ENCODE peak calls at places on chromosomes 6 and 20, in seven cellular contexts. One of them, this sample, is unnamed.
A peak's percentile ranks its signal among the peaks of the same experiment; 100 is the strongest.

GRCh38 chr20:35840403-35840802 is 68.6 kb downstream of the PHF20 start:
- DNase-seq in uterus: no peak
- DNase-seq in colonic mucosa: no peak
- DNase-seq in CD4-positive, CD25-positive, alpha-beta regulatory T cell: peak; percentile 19
- DNase-seq in psoas muscle: no peak
- DNase-seq in left ventricle myocardium inferior: no peak
- DNase-seq in fibroblast of lung: no peak
- DNase-seq in this sample: no peak

GRCh38 chr6:113351183-113351834 is 505.8 kb upstream of the MARCKS start:
- DNase-seq in uterus: no peak
- DNase-seq in colonic mucosa: no peak
- DNase-seq in CD4-positive, CD25-positive, alpha-beta regulatory T cell: no peak
- DNase-seq in psoas muscle: no peak
- DNase-seq in left ventricle myocardium inferior: no peak
- DNase-seq in fibroblast of lung: peak; percentile 92
- DNase-seq in this sample: no peak

GRCh38 chr6:395432-396125 is 4.0 kb downstream of the IRF4 start:
- DNase-seq in uterus: no peak
- DNase-seq in colonic mucosa: no peak
- DNase-seq in CD4-positive, CD25-positive, alpha-beta regulatory T cell: no peak
- DNase-seq in psoas muscle: no peak
- DNase-seq in left ventricle myocardium inferior: no peak
- DNase-seq in fibroblast of lung: no peak
- DNase-seq in this sample: no peak

GRCh38 chr6:13427838-13428527 is 59.4 kb downstream of the GFOD1 start:
- DNase-seq in uterus: no peak
- DNase-seq in colonic mucosa: no peak
- DNase-seq in CD4-positive, CD25-positive, alpha-beta regulatory T cell: peak; percentile 64
- DNase-seq in psoas muscle: no peak
- DNase-seq in left ventricle myocardium inferior: no peak
- DNase-seq in fibroblast of lung: no peak
- DNase-seq in this sample: no peak

GRCh38 chr6:89433637-89434499 is 916 bp downstream of the ANKRD6 start:
- DNase-seq in uterus: peak; percentile 23
- DNase-seq in colonic mucosa: peak; percentile 19
- DNase-seq in CD4-positive, CD25-positive, alpha-beta regulatory T cell: peak; percentile 60
- DNase-seq in psoas muscle: peak; percentile 19
- DNase-seq in left ventricle myocardium inferior: peak; percentile 22
- DNase-seq in fibroblast of lung: no peak
- DNase-seq in this sample: peak; percentile 32

GRCh38 chr6:89985744-89986493 is 91.7 kb downstream of the GJA10 start:
- DNase-seq in uterus: no peak
- DNase-seq in colonic mucosa: no peak
- DNase-seq in CD4-positive, CD25-positive, alpha-beta regulatory T cell: no peak
- DNase-seq in psoas muscle: peak; percentile 25
- DNase-seq in left ventricle myocardium inferior: no peak
- DNase-seq in fibroblast of lung: peak; percentile 97
- DNase-seq in this sample: no peak

GRCh38 chr20:62692176-62692575 is 16.5 kb upstream of the NTSR1 start:
- DNase-seq in uterus: no peak
- DNase-seq in colonic mucosa: no peak
- DNase-seq in CD4-positive, CD25-positive, alpha-beta regulatory T cell: no peak
- DNase-seq in psoas muscle: no peak
- DNase-seq in left ventricle myocardium inferior: no peak
- DNase-seq in fibroblast of lung: no peak
- DNase-seq in this sample: no peak

GRCh38 chr6:31094389-31094881 is 17.9 kb downstream of the C6orf15 start:
- DNase-seq in uterus: no peak
- DNase-seq in colonic mucosa: peak; percentile 38
- DNase-seq in CD4-positive, CD25-positive, alpha-beta regulatory T cell: peak; percentile 91
- DNase-seq in psoas muscle: no peak
- DNase-seq in left ventricle myocardium inferior: no peak
- DNase-seq in fibroblast of lung: no peak
- DNase-seq in this sample: no peak

GRCh38 chr6:163494279-163494727 is 79.8 kb downstream of the QKI start:
- DNase-seq in uterus: no peak
- DNase-seq in colonic mucosa: no peak
- DNase-seq in CD4-positive, CD25-positive, alpha-beta regulatory T cell: no peak
- DNase-seq in psoas muscle: no peak
- DNase-seq in left ventricle myocardium inferior: no peak
- DNase-seq in fibroblast of lung: peak; percentile 32
- DNase-seq in this sample: no peak

GRCh38 chr6:10621847-10622246 is 72.6 kb downstream of the C6orf52 start:
- DNase-seq in uterus: no peak
- DNase-seq in colonic mucosa: no peak
- DNase-seq in CD4-positive, CD25-positive, alpha-beta regulatory T cell: no peak
- DNase-seq in psoas muscle: no peak
- DNase-seq in left ventricle myocardium inferior: no peak
- DNase-seq in fibroblast of lung: no peak
- DNase-seq in this sample: no peak

GRCh38 chr6:41644297-41644879 is 6.1 kb downstream of the MDFI start:
- DNase-seq in uterus: no peak
- DNase-seq in colonic mucosa: no peak
- DNase-seq in CD4-positive, CD25-positive, alpha-beta regulatory T cell: no peak
- DNase-seq in psoas muscle: no peak
- DNase-seq in left ventricle myocardium inferior: no peak
- DNase-seq in fibroblast of lung: no peak
- DNase-seq in this sample: no peak

GRCh38 chr20:51365670-51366069 is 176.8 kb downstream of the NFATC2 start:
- DNase-seq in uterus: no peak
- DNase-seq in colonic mucosa: no peak
- DNase-seq in CD4-positive, CD25-positive, alpha-beta regulatory T cell: no peak
- DNase-seq in psoas muscle: no peak
- DNase-seq in left ventricle myocardium inferior: no peak
- DNase-seq in fibroblast of lung: peak; percentile 97
- DNase-seq in this sample: no peak

GRCh38 chr6:139751179-139751578 is 376.7 kb upstream of the CITED2 start:
- DNase-seq in uterus: no peak
- DNase-seq in colonic mucosa: no peak
- DNase-seq in CD4-positive, CD25-positive, alpha-beta regulatory T cell: no peak
- DNase-seq in psoas muscle: no peak
- DNase-seq in left ventricle myocardium inferior: no peak
- DNase-seq in fibroblast of lung: no peak
- DNase-seq in this sample: no peak

GRCh38 chr6:34235605-34236422 is 859 bp upstream of the HMGA1 start:
- DNase-seq in uterus: peak; percentile 53
- DNase-seq in colonic mucosa: peak; percentile 73
- DNase-seq in CD4-positive, CD25-positive, alpha-beta regulatory T cell: peak; percentile 78
- DNase-seq in psoas muscle: peak; percentile 55
- DNase-seq in left ventricle myocardium inferior: peak; percentile 64
- DNase-seq in fibroblast of lung: peak; percentile 91
- DNase-seq in this sample: peak; percentile 76

GRCh38 chr20:40636486-40636885 is 52.5 kb downstream of the MAFB start:
- DNase-seq in uterus: no peak
- DNase-seq in colonic mucosa: no peak
- DNase-seq in CD4-positive, CD25-positive, alpha-beta regulatory T cell: no peak
- DNase-seq in psoas muscle: no peak
- DNase-seq in left ventricle myocardium inferior: no peak
- DNase-seq in fibroblast of lung: no peak
- DNase-seq in this sample: no peak

GRCh38 chr6:56760842-56761241 is 118.2 kb upstream of the DST start:
- DNase-seq in uterus: no peak
- DNase-seq in colonic mucosa: no peak
- DNase-seq in CD4-positive, CD25-positive, alpha-beta regulatory T cell: no peak
- DNase-seq in psoas muscle: no peak
- DNase-seq in left ventricle myocardium inferior: no peak
- DNase-seq in fibroblast of lung: no peak
- DNase-seq in this sample: no peak

GRCh38 chr6:139290787-139291294 is 957 bp downstream of the TXLNB start:
- DNase-seq in uterus: peak; percentile 44
- DNase-seq in colonic mucosa: no peak
- DNase-seq in CD4-positive, CD25-positive, alpha-beta regulatory T cell: peak; percentile 90
- DNase-seq in psoas muscle: no peak
- DNase-seq in left ventricle myocardium inferior: no peak
- DNase-seq in fibroblast of lung: peak; percentile 75
- DNase-seq in this sample: no peak

GRCh38 chr6:89655122-89655521 is 16.6 kb upstream of the LYRM2 start:
- DNase-seq in uterus: no peak
- DNase-seq in colonic mucosa: no peak
- DNase-seq in CD4-positive, CD25-positive, alpha-beta regulatory T cell: no peak
- DNase-seq in psoas muscle: no peak
- DNase-seq in left ventricle myocardium inferior: no peak
- DNase-seq in fibroblast of lung: peak; percentile 51
- DNase-seq in this sample: no peak

GRCh38 chr20:44809380-44810060 is 826 bp downstream of the RIMS4 start:
- DNase-seq in uterus: no peak
- DNase-seq in colonic mucosa: no peak
- DNase-seq in CD4-positive, CD25-positive, alpha-beta regulatory T cell: no peak
- DNase-seq in psoas muscle: no peak
- DNase-seq in left ventricle myocardium inferior: no peak
- DNase-seq in fibroblast of lung: no peak
- DNase-seq in this sample: no peak

GRCh38 chr6:91087864-91088263 is 501.0 kb upstream of the MAP3K7 start:
- DNase-seq in uterus: no peak
- DNase-seq in colonic mucosa: no peak
- DNase-seq in CD4-positive, CD25-positive, alpha-beta regulatory T cell: no peak
- DNase-seq in psoas muscle: no peak
- DNase-seq in left ventricle myocardium inferior: no peak
- DNase-seq in fibroblast of lung: no peak
- DNase-seq in this sample: no peak

GRCh38 chr6:136921936-136922679 is at the start of gene SLC35D3:
- DNase-seq in uterus: no peak
- DNase-seq in colonic mucosa: no peak
- DNase-seq in CD4-positive, CD25-positive, alpha-beta regulatory T cell: peak; percentile 24
- DNase-seq in psoas muscle: no peak
- DNase-seq in left ventricle myocardium inferior: no peak
- DNase-seq in fibroblast of lung: peak; percentile 28
- DNase-seq in this sample: peak; percentile 24

GRCh38 chr6:39416026-39416425 is 93.5 kb upstream of the KCNK16 start:
- DNase-seq in uterus: no peak
- DNase-seq in colonic mucosa: no peak
- DNase-seq in CD4-positive, CD25-positive, alpha-beta regulatory T cell: no peak
- DNase-seq in psoas muscle: no peak
- DNase-seq in left ventricle myocardium inferior: no peak
- DNase-seq in fibroblast of lung: no peak
- DNase-seq in this sample: no peak

GRCh38 chr6:11367638-11368199 is 135.3 kb upstream of the NEDD9 start:
- DNase-seq in uterus: no peak
- DNase-seq in colonic mucosa: peak; percentile 32
- DNase-seq in CD4-positive, CD25-positive, alpha-beta regulatory T cell: no peak
- DNase-seq in psoas muscle: no peak
- DNase-seq in left ventricle myocardium inferior: no peak
- DNase-seq in fibroblast of lung: no peak
- DNase-seq in this sample: peak; percentile 58

GRCh38 chr6:53723331-53723730 is 57.8 kb upstream of the KLHL31 start:
- DNase-seq in uterus: no peak
- DNase-seq in colonic mucosa: no peak
- DNase-seq in CD4-positive, CD25-positive, alpha-beta regulatory T cell: no peak
- DNase-seq in psoas muscle: no peak
- DNase-seq in left ventricle myocardium inferior: no peak
- DNase-seq in fibroblast of lung: no peak
- DNase-seq in this sample: no peak

GRCh38 chr6:53724501-53724900 is 58.9 kb upstream of the KLHL31 start:
- DNase-seq in uterus: no peak
- DNase-seq in colonic mucosa: no peak
- DNase-seq in CD4-positive, CD25-positive, alpha-beta regulatory T cell: no peak
- DNase-seq in psoas muscle: no peak
- DNase-seq in left ventricle myocardium inferior: no peak
- DNase-seq in fibroblast of lung: no peak
- DNase-seq in this sample: no peak

GRCh38 chr6:53727748-53728147 is 62.2 kb upstream of the KLHL31 start:
- DNase-seq in uterus: no peak
- DNase-seq in colonic mucosa: no peak
- DNase-seq in CD4-positive, CD25-positive, alpha-beta regulatory T cell: no peak
- DNase-seq in psoas muscle: no peak
- DNase-seq in left ventricle myocardium inferior: no peak
- DNase-seq in fibroblast of lung: peak; percentile 87
- DNase-seq in this sample: no peak

GRCh38 chr6:53728570-53729194 is 63.1 kb upstream of the KLHL31 start:
- DNase-seq in uterus: peak; percentile 35
- DNase-seq in colonic mucosa: peak; percentile 40
- DNase-seq in CD4-positive, CD25-positive, alpha-beta regulatory T cell: peak; percentile 46
- DNase-seq in psoas muscle: peak; percentile 24
- DNase-seq in left ventricle myocardium inferior: peak; percentile 24
- DNase-seq in fibroblast of lung: peak; percentile 38
- DNase-seq in this sample: no peak

GRCh38 chr6:53725791-53726575 is 60.4 kb upstream of the KLHL31 start:
- DNase-seq in uterus: peak; percentile 67
- DNase-seq in colonic mucosa: peak; percentile 76
- DNase-seq in CD4-positive, CD25-positive, alpha-beta regulatory T cell: peak; percentile 72
- DNase-seq in psoas muscle: peak; percentile 78
- DNase-seq in left ventricle myocardium inferior: peak; percentile 73
- DNase-seq in fibroblast of lung: peak; percentile 53
- DNase-seq in this sample: peak; percentile 82
- H3K4me3 ChIP-seq in uterus: no peak overlapping the region
- H3K4me3 ChIP-seq in colonic mucosa: no peak overlapping the region
- H3K4me3 ChIP-seq in CD4-positive, CD25-positive, alpha-beta regulatory T cell: no peak overlapping the region
- H3K4me3 ChIP-seq in psoas muscle: no peak overlapping the region
- H3K4me3 ChIP-seq in left ventricle myocardium inferior: no peak overlapping the region
- H3K4me3 ChIP-seq in fibroblast of lung: no peak overlapping the region
- H3K4me3 ChIP-seq in this sample: no peak overlapping the region

DNA sequence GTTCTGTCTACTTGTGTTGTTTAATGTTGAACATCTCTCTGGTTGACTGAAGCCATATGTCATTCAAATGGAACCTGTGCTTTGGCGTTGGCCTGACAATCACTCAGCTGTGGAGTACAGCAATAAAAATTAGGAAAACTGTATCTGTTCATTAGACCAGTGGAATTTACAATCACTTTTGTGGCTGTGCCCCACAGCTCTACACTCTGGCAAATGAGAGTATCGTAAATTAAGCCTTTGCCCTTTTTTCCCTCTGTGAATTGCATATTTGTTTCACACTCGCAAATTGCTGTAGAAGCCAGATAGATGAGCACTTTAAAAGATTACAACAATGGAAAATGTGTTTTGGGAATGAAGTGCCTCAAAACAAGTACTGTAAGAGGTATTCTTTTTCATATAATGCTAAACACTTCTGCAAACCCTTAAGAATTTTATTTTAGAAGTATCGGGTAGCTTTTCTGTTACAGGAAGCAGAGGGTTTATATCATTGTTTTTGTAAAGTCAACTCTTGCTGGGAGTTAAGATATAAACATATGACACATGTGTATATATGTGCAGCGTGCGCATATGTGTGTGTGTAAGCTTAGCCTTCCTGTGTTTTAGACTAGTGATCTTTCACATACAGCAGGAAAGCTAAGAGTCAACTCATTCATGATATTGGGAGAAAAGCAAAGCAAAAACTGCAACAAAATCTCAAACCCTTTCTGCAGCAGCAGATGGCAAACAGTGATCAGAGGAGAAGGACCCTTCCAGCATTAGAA is 102.2 kb downstream of the ARID1B start:
- DNase-seq in uterus: no peak
- DNase-seq in colonic mucosa: no peak
- DNase-seq in CD4-positive, CD25-positive, alpha-beta regulatory T cell: no peak
- DNase-seq in psoas muscle: no peak
- DNase-seq in left ventricle myocardium inferior: no peak
- DNase-seq in fibroblast of lung: no peak
- DNase-seq in this sample: no peak
- H3K4me1 ChIP-seq in uterus: no peaks in the 10 kb centered on the region
- H3K4me1 ChIP-seq in colonic mucosa: peaks cover 5% of the 10 kb centered on the region
- H3K4me1 ChIP-seq in CD4-positive, CD25-positive, alpha-beta regulatory T cell: peaks cover 39% of the 10 kb centered on the region
- H3K4me1 ChIP-seq in psoas muscle: peaks cover 68% of the 10 kb centered on the region
- H3K4me1 ChIP-seq in left ventricle myocardium inferior: peaks cover 98% of the 10 kb centered on the region
- H3K4me1 ChIP-seq in fibroblast of lung: no peaks in the 10 kb centered on the region
- H3K4me1 ChIP-seq in this sample: peaks cover 8% of the 10 kb centered on the region

GRCh38 chr6:111088668-111089003 is 1.3 kb downstream of the SLC16A10 start:
- DNase-seq in uterus: no peak
- DNase-seq in colonic mucosa: no peak
- DNase-seq in CD4-positive, CD25-positive, alpha-beta regulatory T cell: no peak
- DNase-seq in psoas muscle: no peak
- DNase-seq in left ventricle myocardium inferior: no peak
- DNase-seq in fibroblast of lung: no peak
- DNase-seq in this sample: no peak
- H3K4me3 ChIP-seq in uterus: peak overlapping the region; percentile 15
- H3K4me3 ChIP-seq in colonic mucosa: peak overlapping the region; percentile 61
- H3K4me3 ChIP-seq in CD4-positive, CD25-positive, alpha-beta regulatory T cell: peak overlapping the region; percentile 90
- H3K4me3 ChIP-seq in psoas muscle: peak overlapping the region; percentile 92
- H3K4me3 ChIP-seq in left ventricle myocardium inferior: peak overlapping the region; percentile 73
- H3K4me3 ChIP-seq in fibroblast of lung: no peak overlapping the region
- H3K4me3 ChIP-seq in this sample: peak overlapping the region; percentile 60

GRCh38 chr20:48737463-48738093 is 90.2 kb downstream of the PREX1 start:
- DNase-seq in uterus: no peak
- DNase-seq in colonic mucosa: no peak
- DNase-seq in CD4-positive, CD25-positive, alpha-beta regulatory T cell: no peak
- DNase-seq in psoas muscle: no peak
- DNase-seq in left ventricle myocardium inferior: no peak
- DNase-seq in fibroblast of lung: no peak
- DNase-seq in this sample: no peak
- H3K4me1 ChIP-seq in uterus: no peaks in the 10 kb centered on the region
- H3K4me1 ChIP-seq in colonic mucosa: no peaks in the 10 kb centered on the region
- H3K4me1 ChIP-seq in CD4-positive, CD25-positive, alpha-beta regulatory T cell: peaks cover 34% of the 10 kb centered on the region
- H3K4me1 ChIP-seq in psoas muscle: peaks cover 8% of the 10 kb centered on the region
- H3K4me1 ChIP-seq in left ventricle myocardium inferior: peaks cover 49% of the 10 kb centered on the region
- H3K4me1 ChIP-seq in fibroblast of lung: no peaks in the 10 kb centered on the region
- H3K4me1 ChIP-seq in this sample: no peaks in the 10 kb centered on the region

This sample was measured in right lobe of liver.